ENCODE peak calls at places on chromosome 12, in four cellular contexts. E is Caco-2, U is dermis microvascular lymphatic vessel endothelial cell, Q is caudate nucleus. D is an unnamed sample.
A peak's percentile ranks its signal among the peaks of the same experiment; 100 is the strongest.

GRCh38 chr12:44972746-44973421 is 78.0 kb downstream of the DBX2 start:
- DNase-seq in E (peak; percentile 42), U (no peak), Q (no peak), D (peak; percentile 37)

GRCh38 chr12:6769003-6769389 is 2.8 kb downstream of the PTMS start:
- DNase-seq in E (no peak), U (no peak), Q (no peak), D (no peak)

GRCh38 chr12:100959481-100959880 is 164.9 kb downstream of the ANO4 start:
- DNase-seq in E (no peak), U (no peak), Q (no peak), D (peak; percentile 62)

GRCh38 chr12:50047693-50048250 is 9.6 kb upstream of the ASIC1 start:
- DNase-seq in E (no peak), U (no peak), Q (no peak), D (no peak)

GRCh38 chr12:69275471-69275891 is 36.1 kb downstream of the CPSF6 start:
- DNase-seq in E (no peak), U (no peak), Q (no peak), D (no peak)

GRCh38 chr12:128966411-128966810 is 113.1 kb downstream of the GLT1D1 start:
- DNase-seq in E (no peak), U (no peak), Q (no peak), D (no peak)

GRCh38 chr12:3216726-3217682 is 139.8 kb downstream of the TSPAN9 start:
- DNase-seq in E (no peak), U (no peak), Q (no peak), D (peak; percentile 99)

GRCh38 chr12:66055837-66056319 is 74.7 kb downstream of the LLPH start:
- DNase-seq in E (no peak), U (no peak), Q (no peak), D (no peak)

GRCh38 chr12:19150273-19150895 is 20.9 kb downstream of the PLEKHA5 start:
- DNase-seq in E (no peak), U (no peak), Q (no peak), D (no peak)